ENCODE peak calls at places on chromosome 14, in nine cellular contexts. N is HuH-7.5, J is breast epithelium, S is non-pigmented ciliary epithelial cell, L is progenitor cell of endocrine pancreas, B is NCI-H460, R is mammary epithelial cell, Y is germinal center, T is HepG2. W is an unnamed sample.

GRCh38 chr14:85565862-85566296 is 35.9 kb downstream of the FLRT2 start:
- DNase-seq in J (no peak), N (no peak), S (no peak), B (no peak), L (no peak), Y (no peak), R (peak; percentile 95), T (no peak), W (no peak)

GRCh38 chr14:39122330-39123138 is 8.4 kb downstream of the GEMIN2 start:
- DNase-seq in B (no peak), N (no peak), J (no peak), T (no peak), L (no peak), S (no peak), R (no peak), Y (no peak), W (no peak)

GRCh38 chr14:97266653-97267052 is 469.5 kb downstream of the VRK1 start:
- DNase-seq in Y (no peak), N (no peak), T (peak; percentile 10), R (no peak), L (peak; percentile 15), J (no peak), B (no peak), S (peak; percentile 10), W (no peak)

GRCh38 chr14:76537912-76538647 is 162.1 kb downstream of the ESRRB start:
- DNase-seq in L (no peak), N (no peak), B (no peak), J (no peak), Y (no peak), S (no peak), R (no peak), T (no peak), W (no peak)

GRCh38 chr14:65486856-65487255 is 74.3 kb downstream of the FUT8 start:
- DNase-seq in L (no peak), S (no peak), R (no peak), B (no peak), T (no peak), Y (no peak), N (no peak), J (no peak), W (no peak)

GRCh38 chr14:59337151-59337611 is 128.0 kb downstream of the GPR135 start:
- DNase-seq in R (no peak), S (no peak), T (no peak), J (peak; percentile 53), N (no peak), B (no peak), L (no peak), Y (no peak), W (no peak)

GRCh38 chr14:70662816-70663215 is 21.1 kb downstream of the TTC9 start:
- DNase-seq in T (no peak), J (no peak), N (no peak), Y (no peak), S (no peak), L (no peak), B (no peak), R (no peak), W (no peak)

GRCh38 chr14:90429764-90430163 is 32.9 kb downstream of the CALM1 start:
- DNase-seq in J (no peak), N (no peak), L (no peak), R (no peak), T (no peak), B (no peak), S (no peak), Y (no peak), W (no peak)

GRCh38 chr14:100892496-100893227 is 10.9 kb downstream of the RTL1 start:
- DNase-seq in N (no peak), B (no peak), J (no peak), R (no peak), T (no peak), S (no peak), Y (no peak), L (no peak), W (no peak)

GRCh38 chr14:76391981-76392690 is 16.2 kb downstream of the ESRRB start:
- DNase-seq in Y (no peak), B (no peak), L (no peak), T (no peak), J (no peak), R (peak; percentile 66), S (no peak), N (no peak), W (no peak)

GRCh38 chr14:69532561-69533335 is 41.9 kb downstream of the CCDC177 start:
- DNase-seq in S (no peak), R (peak; percentile 22), Y (no peak), B (no peak), J (no peak), T (no peak), N (no peak), L (no peak), W (no peak)

GRCh38 chr14:72715910-72716268 is 178.0 kb downstream of the DPF3 start:
- DNase-seq in B (no peak), Y (no peak), L (no peak), T (no peak), R (no peak), J (peak; percentile 20), S (no peak), N (no peak), W (no peak)

GRCh38 chr14:77761205-77761931 is 412 bp upstream of the SNW1 start:
- DNase-seq in S (peak; percentile 79), B (peak; percentile 33), J (no peak), L (no peak), N (peak; percentile 44), Y (peak; percentile 6), T (peak; percentile 62), R (no peak), W (peak; percentile 47)

GRCh38 chr14:95535226-95536021 is 574 bp downstream of the GLRX5 start:
- DNase-seq in B (no peak), L (no peak), S (no peak), N (no peak), J (peak; percentile 17), T (no peak), Y (peak; percentile 38), R (no peak), W (no peak)

GRCh38 chr14:74500417-74501134 is 7.0 kb downstream of the ISCA2 start:
- DNase-seq in J (no peak), Y (no peak), N (no peak), S (no peak), T (no peak), B (no peak), R (no peak), L (no peak), W (peak; percentile 26)

GRCh38 chr14:87332001-87332400 is 661.0 kb downstream of the GALC start:
- DNase-seq in B (no peak), L (no peak), R (peak; percentile 71), S (peak; percentile 15), Y (no peak), N (no peak), T (no peak), J (no peak), W (no peak)

GRCh38 chr14:23578560-23579310 is at the start of gene JPH4:
- DNase-seq in T (no peak), J (no peak), R (no peak), S (no peak), L (no peak), N (no peak), B (no peak), Y (no peak), W (peak; percentile 27)

GRCh38 chr14:69014829-69015259 is 35.7 kb upstream of the ACTN1 start:
- DNase-seq in R (peak; percentile 12), Y (no peak), B (no peak), S (no peak), L (no peak), T (no peak), J (no peak), N (no peak), W (no peak)

GRCh38 chr14:67371247-67372148 is 11.4 kb downstream of the EIF2S1 start:
- DNase-seq in B (no peak), J (no peak), R (no peak), L (no peak), Y (no peak), S (no peak), N (no peak), T (no peak), W (no peak)

GRCh38 chr14:39050389-39050788 is 52.6 kb downstream of the SEC23A start:
- DNase-seq in R (peak; percentile 88), S (peak; percentile 70), J (no peak), T (no peak), L (no peak), N (no peak), B (no peak), Y (no peak), W (no peak)

GRCh38 chr14:104499784-104500496 is 79.6 kb upstream of the C14orf180 start:
- DNase-seq in Y (no peak), L (peak; percentile 6), S (no peak), N (no peak), B (no peak), J (no peak), T (no peak), R (no peak), W (peak; percentile 12)

GRCh38 chr14:93430319-93430801 is 379 bp upstream of the UNC79 start:
- DNase-seq in R (no peak), Y (no peak), S (no peak), N (no peak), L (peak; percentile 25), J (no peak), B (no peak), T (no peak), W (peak; percentile 86)

GRCh38 chr14:52692248-52692962 is 3.0 kb downstream of the ERO1A start:
- DNase-seq in T (no peak), Y (no peak), N (no peak), S (no peak), B (no peak), R (no peak), L (no peak), J (no peak), W (no peak)

GRCh38 chr14:104048758-104049496 is 36.6 kb upstream of the ASPG start:
- DNase-seq in R (peak; percentile 59), B (no peak), N (no peak), J (no peak), T (no peak), L (no peak), Y (no peak), S (peak; percentile 37), W (no peak)

GRCh38 chr14:45891417-45892080 is 638.5 kb upstream of the MIS18BP1 start:
- DNase-seq in T (no peak), S (no peak), B (no peak), J (no peak), N (no peak), R (peak; percentile 58), L (peak; percentile 14), Y (no peak), W (no peak)

GRCh38 chr14:94673781-94674231 is 61.6 kb downstream of the SERPINA3 start:
- DNase-seq in R (no peak), T (no peak), Y (no peak), L (no peak), J (no peak), N (no peak), S (peak; percentile 22), B (no peak), W (peak; percentile 25)

GRCh38 chr14:74655597-74656389 is 43.8 kb upstream of the LTBP2 start:
- DNase-seq in R (peak; percentile 76), N (no peak), L (no peak), S (peak; percentile 47), Y (no peak), B (no peak), J (no peak), T (no peak), W (no peak)

GRCh38 chr14:51482112-51482511 is 169.6 kb upstream of the FRMD6 start:
- DNase-seq in S (no peak), N (no peak), R (no peak), B (no peak), J (no peak), L (no peak), T (no peak), Y (no peak), W (no peak)

GRCh38 chr14:55979096-55979495 is 139.1 kb upstream of the PELI2 start:
- DNase-seq in B (no peak), S (no peak), J (no peak), N (no peak), L (no peak), Y (no peak), T (no peak), R (no peak), W (no peak)

GRCh38 chr14:93045211-93045674 is 70.5 kb downstream of the ITPK1 start:
- DNase-seq in T (peak; percentile 65), B (no peak), N (no peak), R (no peak), L (no peak), J (no peak), S (no peak), Y (no peak), W (peak; percentile 75)

GRCh38 chr14:101229666-101230065 is 326.1 kb upstream of the RTL1 start:
- DNase-seq in T (no peak), J (no peak), Y (no peak), R (no peak), S (no peak), L (no peak), B (no peak), N (no peak), W (no peak)

W was measured in D341Med.